ENCODE peak calls at places on chromosomes 4 and X, in four cellular contexts. Z is LoVo, N is T-cell, C is choroid plexus epithelial cell. R is an unnamed sample.

GRCh38 chr4:142284402-142285221 is 561.5 kb downstream of the INPP4B start:
- DNase-seq in Z (no peak), N (no peak), C (no peak), R (no peak)

GRCh38 chr4:23770011-23770410 is 119.8 kb downstream of the PPARGC1A start:
- DNase-seq in Z (no peak), N (no peak), C (peak), R (no peak)

GRCh38 chr4:123304151-123305021 is 92.2 kb upstream of the SPRY1 start:
- DNase-seq in Z (no peak), N (no peak), C (peak), R (no peak)

GRCh38 chr4:121277194-121278105 is 103.4 kb downstream of the QRFPR start:
- DNase-seq in Z (no peak), N (no peak), C (no peak), R (no peak)

GRCh38 chrX:134338527-134338926 is 101.5 kb downstream of the CCDC160 start:
- DNase-seq in Z (no peak), N (no peak), C (no peak), R (no peak)

GRCh38 chr4:54783402-54784110 is 125.8 kb downstream of the KIT start:
- DNase-seq in Z (no peak), N (no peak), C (no peak), R (no peak)

GRCh38 chr4:71006203-71006907 is 12.9 kb downstream of the DCK start:
- DNase-seq in Z (no peak), N (no peak), C (no peak), R (no peak)

GRCh38 chr4:37522996-37523395 is 163.2 kb downstream of the RELL1 start:
- DNase-seq in Z (no peak), N (no peak), C (no peak), R (no peak)

GRCh38 chr4:26978387-26979071 is 117.9 kb downstream of the STIM2 start:
- DNase-seq in Z (no peak), N (no peak), C (peak), R (no peak)

GRCh38 chrX:12789976-12790375 is 1.2 kb upstream of the PRPS2 start:
- DNase-seq in Z (no peak), N (no peak), C (no peak), R (no peak)

GRCh38 chrX:118272237-118272636 is 73.7 kb upstream of the WDR44 start:
- DNase-seq in Z (no peak), N (no peak), C (peak), R (no peak)

GRCh38 chr4:82900016-82900334 is 560 bp upstream of the THAP9 start:
- DNase-seq in Z (no peak), N (no peak), C (peak), R (no peak)

GRCh38 chr4:76194325-76194724 is 19.3 kb downstream of the SCARB2 start:
- DNase-seq in Z (no peak), N (no peak), C (peak), R (no peak)

GRCh38 chr4:39514888-39515401 is 12.3 kb downstream of the UGDH start:
- DNase-seq in Z (peak), N (no peak), C (peak), R (no peak)

GRCh38 chr4:184330008-184330400 is 112.3 kb upstream of the ENPP6 start:
- DNase-seq in Z (no peak), N (no peak), C (no peak), R (no peak)

GRCh38 chrX:46693149-46693548 is 65.8 kb downstream of the SLC9A7 start:
- DNase-seq in Z (no peak), N (no peak), C (no peak), R (no peak)

GRCh38 chrX:37712458-37712857 is 26.9 kb downstream of the XK start:
- DNase-seq in Z (no peak), N (no peak), C (peak), R (no peak)

GRCh38 chrX:13064599-13065143 is 20.3 kb upstream of the FAM9C start:
- DNase-seq in Z (no peak), N (no peak), C (peak), R (no peak)

GRCh38 chrX:150234126-150234525 is 129.0 kb upstream of the MAMLD1 start:
- DNase-seq in Z (no peak), N (no peak), C (peak), R (no peak)

GRCh38 chr4:98682719-98683118 is 24.3 kb upstream of the TSPAN5 start:
- DNase-seq in Z (no peak), N (no peak), C (peak), R (no peak)

GRCh38 chrX:144801786-144802185 is 445.5 kb upstream of the SPANXN1 start:
- DNase-seq in Z (no peak), N (no peak), C (no peak), R (no peak)

GRCh38 chr4:132982151-132982550 is 166.9 kb upstream of the PCDH10 start:
- DNase-seq in Z (no peak), N (no peak), C (no peak), R (no peak)

GRCh38 chrX:15946783-15947550 is 92.4 kb upstream of the AP1S2 start:
- DNase-seq in Z (peak), N (no peak), C (peak), R (no peak)

GRCh38 chrX:149504226-149504914 is 736 bp downstream of the IDS start:
- DNase-seq in Z (no peak), N (peak), C (no peak), R (peak)

GRCh38 chr4:1296324-1297022 is 6.8 kb downstream of the MAEA start:
- DNase-seq in Z (no peak), N (no peak), C (no peak), R (no peak)

GRCh38 chr4:129232627-129233337 is 136.8 kb downstream of the C4orf33 start:
- DNase-seq in Z (no peak), N (no peak), C (no peak), R (no peak)

GRCh38 chr4:16684083-16684482 is 214.4 kb downstream of the LDB2 start:
- DNase-seq in Z (no peak), N (no peak), C (peak), R (no peak)

GRCh38 chr4:114025176-114025777 is 45.8 kb upstream of the ARSJ start:
- DNase-seq in Z (peak), N (no peak), C (no peak), R (no peak)

GRCh38 chr4:6272863-6273660 is 3.4 kb downstream of the WFS1 start:
- DNase-seq in Z (no peak), N (no peak), C (peak), R (no peak)

GRCh38 chrX:40109288-40110008 is 11.7 kb upstream of the BCOR start:
- DNase-seq in Z (peak), N (no peak), C (peak), R (no peak)

GRCh38 chr4:138910201-138910913 is 105.2 kb upstream of the NOCT start:
- DNase-seq in Z (no peak), N (no peak), C (peak), R (no peak)

GRCh38 chrX:101359966-101360365 is 11.4 kb upstream of the TIMM8A start:
- DNase-seq in Z (no peak), N (no peak), C (no peak), R (no peak)

GRCh38 chr4:48575964-48576363 is 85.9 kb downstream of the ZAR1 start:
- DNase-seq in Z (no peak), N (no peak), C (peak), R (no peak)

GRCh38 chr4:165454426-165454825 is 75.6 kb downstream of the CPE start:
- DNase-seq in Z (no peak), N (no peak), C (no peak), R (no peak)

GRCh38 chrX:47664737-47665136 is 5.8 kb upstream of the UXT start:
- DNase-seq in Z (no peak), N (no peak), C (peak), R (no peak)

GRCh38 chr4:183807420-183808101 is 97.5 kb upstream of the STOX2 start:
- DNase-seq in Z (no peak), N (no peak), C (no peak), R (no peak)

GRCh38 chr4:67911128-67911527 is 27.3 kb upstream of the TMPRSS11D start:
- DNase-seq in Z (no peak), N (no peak), C (no peak), R (no peak)

GRCh38 chr4:72954811-72955210 is 114.7 kb downstream of the COX18 start:
- DNase-seq in Z (no peak), N (no peak), C (no peak), R (no peak)

GRCh38 chr4:185640809-185641675 is 105.7 kb upstream of the PDLIM3 start:
- DNase-seq in Z (peak), N (no peak), C (peak), R (no peak)